ENCODE peak calls at places on chromosome 3, in four cellular contexts. L is activated T-cell treated with anti-CD3 and anti-CD28 coated beads, Interleukin-2, amount 50 U/mL, for 72 hours; E is germinal center; X is EL. G is an unnamed sample.

GRCh38 chr3:51605938-51606337 is 65.1 kb upstream of the TEX264 start:
- DNase-seq in X (no peak), L (no peak), E (no peak), G (no peak)

GRCh38 chr3:31934018-31934417 is 47.0 kb downstream of the OSBPL10 start:
- DNase-seq in X (no peak), E (no peak), L (no peak), G (no peak)

GRCh38 chr3:142319912-142320311 is 94.5 kb upstream of the GK5 start:
- DNase-seq in E (no peak), X (no peak), L (no peak), G (no peak)

GRCh38 chr3:7518471-7518870 is 657.6 kb downstream of the GRM7 start:
- DNase-seq in X (no peak), L (no peak), E (no peak), G (no peak)

GRCh38 chr3:129305592-129306091 is 27.0 kb downstream of the HMCES start:
- DNase-seq in E (peak), X (peak), L (no peak), G (peak)

GRCh38 chr3:168545591-168545990 is 449.9 kb upstream of the GOLIM4 start:
- DNase-seq in X (no peak), L (no peak), E (no peak), G (no peak)

GRCh38 chr3:38020342-38020726 is 9.1 kb downstream of the PLCD1 start:
- DNase-seq in X (no peak), L (no peak), E (no peak), G (peak)

GRCh38 chr3:58387650-58388546 is 45.7 kb downstream of the PDHB start:
- DNase-seq in E (no peak), L (no peak), X (no peak), G (no peak)

GRCh38 chr3:114361391-114361790 is 67.6 kb downstream of the TIGIT start:
- DNase-seq in E (no peak), L (no peak), X (no peak), G (no peak)

GRCh38 chr3:50417637-50418033 is 58.3 kb upstream of the TMEM115 start:
- DNase-seq in X (no peak), L (no peak), E (no peak), G (no peak)

GRCh38 chr3:105965384-105965783 is 96.6 kb upstream of the CBLB start:
- DNase-seq in E (no peak), L (no peak), X (peak), G (no peak)

GRCh38 chr3:31534036-31534435 is 1.3 kb downstream of the STT3B start:
- DNase-seq in E (peak), L (no peak), X (peak), G (no peak)

GRCh38 chr3:113005622-113006021 is 14.8 kb downstream of the GTPBP8 start:
- DNase-seq in L (no peak), E (no peak), X (no peak), G (no peak)

GRCh38 chr3:30222436-30222835 is 384.0 kb upstream of the TGFBR2 start:
- DNase-seq in L (no peak), X (peak), E (no peak), G (no peak)

GRCh38 chr3:177802151-177802900 is 605.0 kb upstream of the TBL1XR1 start:
- DNase-seq in X (peak), E (no peak), L (no peak), G (no peak)

GRCh38 chr3:124993462-124993861 is 58.9 kb upstream of the MUC13 start:
- DNase-seq in X (no peak), E (no peak), L (no peak), G (peak)

GRCh38 chr3:109071349-109072142 is 46.4 kb downstream of the MORC1 start:
- DNase-seq in E (no peak), X (no peak), L (no peak), G (no peak)

GRCh38 chr3:157190242-157190876 is 30.4 kb upstream of the CCNL1 start:
- DNase-seq in E (no peak), L (no peak), X (no peak), G (no peak)

GRCh38 chr3:17802993-17803392 is 60.6 kb upstream of the TBC1D5 start:
- DNase-seq in L (no peak), X (no peak), E (peak), G (no peak)

GRCh38 chr3:187767266-187768032 is 22.2 kb upstream of the BCL6 start:
- DNase-seq in L (no peak), X (peak), E (no peak), G (no peak)

GRCh38 chr3:140902791-140903190 is 38.8 kb upstream of the SLC25A36 start:
- DNase-seq in L (no peak), X (no peak), E (no peak), G (no peak)

GRCh38 chr3:110026421-110026820 is 689.1 kb upstream of the DPPA4 start:
- DNase-seq in L (no peak), X (peak), E (no peak), G (no peak)

GRCh38 chr3:149479621-149480325 is 5.3 kb downstream of the TM4SF4 start:
- DNase-seq in L (no peak), X (no peak), E (no peak), G (no peak)

GRCh38 chr3:56125358-56126005 is 342.8 kb downstream of the ERC2 start:
- DNase-seq in E (no peak), L (no peak), X (peak), G (no peak)

GRCh38 chr3:196563721-196564225 is 4.6 kb downstream of the WDR53 start:
- DNase-seq in L (peak), E (no peak), X (peak), G (no peak)

GRCh38 chr3:41199866-41200668 is 762 bp downstream of the CTNNB1 start:
- DNase-seq in L (peak), X (peak), E (peak), G (peak)

GRCh38 chr3:11010406-11011165 is 18.0 kb downstream of the SLC6A1 start:
- DNase-seq in X (no peak), L (no peak), E (no peak), G (no peak)

GRCh38 chr3:119240101-119240581 is 537 bp downstream of the B4GALT4 start:
- DNase-seq in E (peak), X (peak), L (no peak), G (peak)

GRCh38 chr3:98259707-98260106 is 4.3 kb upstream of the OR5H6 start:
- DNase-seq in E (no peak), L (no peak), X (peak), G (no peak)

GRCh38 chr3:194380300-194380699 is 10.8 kb upstream of the LRRC15 start:
- DNase-seq in E (no peak), L (no peak), X (no peak), G (no peak)

G was measured in sciatic nerve.